ENCODE peak calls at places on chromosomes 6 and 20, in nine cellular contexts. O is lung, Q is heart left ventricle, B is left lung, X is HCT116, R is choroid plexus epithelial cell, N is fibroblast of the aortic adventitia, H is HFF-Myc, T is brain microvascular endothelial cell. S is an unnamed sample.

GRCh38 chr20:55888655-55889054 is 116.7 kb downstream of the CBLN4 start:
- DNase-seq in Q (no peak), R (no peak), O (no peak), B (no peak), N (no peak), H (no peak), T (no peak), X (no peak), S (no peak)

GRCh38 chr6:4402477-4402976 is 267.2 kb upstream of the ECI2 start:
- DNase-seq in Q (peak; percentile 49), O (no peak), X (no peak), H (peak; percentile 25), R (peak; percentile 84), N (peak; percentile 88), T (peak; percentile 76), B (no peak), S (peak; percentile 31)

GRCh38 chr6:159375014-159375413 is 205.8 kb downstream of the FNDC1 start:
- DNase-seq in N (no peak), Q (no peak), H (no peak), R (no peak), O (no peak), T (no peak), X (no peak), B (peak; percentile 73), S (no peak)

GRCh38 chr20:44702776-44703175 is 12.4 kb upstream of the CCN5 start:
- DNase-seq in B (no peak), R (peak; percentile 98), X (no peak), N (peak; percentile 98), O (peak; percentile 69), H (peak; percentile 63), Q (peak; percentile 88), T (peak; percentile 83), S (no peak)

GRCh38 chr6:156934054-156934424 is 156.9 kb downstream of the ARID1B start:
- DNase-seq in X (no peak), Q (no peak), B (no peak), T (no peak), R (no peak), H (no peak), O (no peak), N (no peak), S (no peak)

GRCh38 chr6:108921547-108922331 is 73.5 kb downstream of the ARMC2 start:
- DNase-seq in H (no peak), T (no peak), Q (no peak), X (no peak), N (peak; percentile 98), R (peak; percentile 57), B (no peak), O (no peak), S (no peak)

GRCh38 chr20:48813930-48814546 is 13.8 kb downstream of the PREX1 start:
- DNase-seq in O (no peak), N (no peak), B (no peak), T (no peak), H (no peak), Q (no peak), X (no peak), R (no peak), S (no peak)

GRCh38 chr6:68343901-68344300 is 291.2 kb upstream of the ADGRB3 start:
- DNase-seq in B (no peak), R (peak; percentile 74), H (no peak), T (peak; percentile 34), N (peak; percentile 2), Q (no peak), O (no peak), X (no peak), S (peak; percentile 6)

GRCh38 chr20:60295214-60295613 is 337.0 kb downstream of the CDH26 start:
- DNase-seq in T (no peak), X (no peak), N (no peak), R (no peak), O (no peak), Q (no peak), H (no peak), B (no peak), S (no peak)

DNA sequence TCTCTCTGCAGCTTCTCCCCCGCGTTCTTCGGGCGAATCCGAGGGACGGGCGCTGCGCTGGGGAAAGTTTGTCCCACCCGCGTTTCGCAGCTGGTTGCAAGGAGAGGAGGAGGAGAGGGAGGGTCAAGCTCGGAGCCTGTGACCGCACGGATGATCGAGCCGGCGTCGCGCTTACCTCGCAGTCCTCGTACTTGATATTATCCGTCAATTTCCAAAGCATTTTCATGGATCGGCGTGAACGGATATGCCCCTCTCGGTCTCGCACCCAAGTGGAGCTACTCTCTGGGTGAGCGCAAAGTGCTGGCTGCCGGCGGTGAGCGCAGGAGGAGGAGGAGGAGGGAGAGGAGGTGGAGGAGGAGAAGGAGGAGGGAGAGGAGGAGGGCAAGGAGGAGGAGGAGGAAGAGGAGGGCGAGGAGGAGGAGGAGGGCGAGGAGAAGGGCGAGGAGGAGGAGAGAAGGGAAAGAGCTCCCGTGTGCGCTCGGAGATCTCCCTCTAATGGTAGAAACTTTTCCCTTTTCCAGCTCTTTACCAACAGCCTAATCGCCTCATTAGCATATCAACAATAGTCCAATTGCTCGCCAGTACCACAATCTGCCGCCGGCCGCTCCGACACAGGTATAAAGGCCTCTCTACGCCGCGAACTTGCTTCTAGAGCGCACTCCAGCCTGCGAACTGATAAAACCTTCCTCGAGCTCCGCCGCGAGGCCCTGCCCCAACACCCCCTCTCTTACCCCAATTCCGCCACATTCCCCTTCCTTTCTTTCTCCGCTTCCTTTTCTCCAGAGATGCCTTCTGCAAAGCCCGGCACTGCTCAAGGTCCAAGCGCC is at the start of gene TFAP2A:
- DNase-seq in H (peak; percentile 76), N (peak; percentile 73), Q (no peak), X (no peak), O (no peak), R (no peak), B (no peak), T (peak; percentile 16), S (no peak)
- TF ChIP-seq CTCF in H (peak; percentile 52), N (peak; percentile 45), Q (no peak), X (no peak), O (no peak), R (peak; percentile 34), B (no peak), T (peak; percentile 59), S (peak; percentile 48)

GRCh38 chr6:50825375-50826036 is 6.8 kb downstream of the TFAP2B start:
- DNase-seq in O (no peak), H (no peak), Q (no peak), N (no peak), B (no peak), X (no peak), R (no peak), T (no peak), S (no peak)
- H3K4me3 ChIP-seq in O (no peak overlapping the region), H (no peak overlapping the region), Q (no peak overlapping the region), N (no peak overlapping the region), B (no peak overlapping the region), X (no peak overlapping the region), R (no peak overlapping the region), T (no peak overlapping the region), S (peak overlapping the region; percentile 57)

DNA sequence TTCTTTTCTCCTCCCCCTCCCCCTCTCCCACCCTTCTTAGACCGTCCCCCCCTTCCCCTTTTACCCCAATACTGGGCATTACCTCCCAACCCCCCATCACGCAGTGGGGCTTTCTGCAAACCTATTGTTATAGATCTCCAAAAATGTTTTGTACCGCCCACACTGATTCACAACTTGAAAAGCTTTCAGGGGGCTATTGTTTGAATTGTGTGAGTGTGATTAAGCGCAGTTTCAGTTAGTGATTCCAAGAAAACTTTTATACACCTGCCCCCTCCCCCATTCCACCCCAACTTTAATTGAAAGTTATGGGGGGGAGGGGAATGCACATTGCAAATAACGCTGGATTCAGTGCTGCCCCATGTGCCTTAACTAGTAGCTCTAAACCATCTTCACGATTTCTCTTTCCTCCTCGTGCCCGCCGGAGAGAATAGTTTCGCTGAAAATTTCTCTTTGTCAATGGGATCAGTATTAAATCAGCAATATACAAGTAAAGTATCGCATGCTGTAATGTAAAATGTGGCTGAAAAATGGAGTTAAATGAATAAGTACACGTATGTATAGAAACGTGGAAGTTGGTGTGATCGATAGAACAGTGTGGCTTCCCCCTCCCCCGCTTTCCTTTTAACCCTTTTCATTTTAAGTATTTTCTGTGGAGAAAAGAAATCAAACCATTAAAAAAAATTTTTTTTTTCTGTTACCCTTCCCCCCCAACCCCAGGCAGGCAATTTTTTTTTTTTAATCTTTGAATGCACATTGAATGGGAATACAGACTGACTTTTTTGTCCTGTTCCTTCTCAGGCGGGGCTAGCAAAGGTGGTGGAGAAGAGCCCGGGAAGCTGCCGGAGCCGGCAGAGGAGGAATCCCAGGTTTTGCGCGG is 632 bp downstream of the LIN28B start:
- DNase-seq in X (no peak), O (no peak), Q (no peak), N (no peak), H (no peak), R (no peak), B (no peak), T (no peak), S (no peak)
- TF ChIP-seq CTCF in X (no peak), O (no peak), Q (no peak), N (no peak), H (no peak), R (no peak), B (no peak), T (no peak), S (no peak)

GRCh38 chr6:13048113-13048512 is 280.2 kb downstream of the TBC1D7 start:
- DNase-seq in Q (no peak), O (no peak), N (peak; percentile 1), T (no peak), X (no peak), R (no peak), B (no peak), H (no peak), S (no peak)
- H3K4me3 ChIP-seq in Q (no peak overlapping the region), O (no peak overlapping the region), N (no peak overlapping the region), T (no peak overlapping the region), X (no peak overlapping the region), R (no peak overlapping the region), B (no peak overlapping the region), H (no peak overlapping the region), S (no peak overlapping the region)

DNA sequence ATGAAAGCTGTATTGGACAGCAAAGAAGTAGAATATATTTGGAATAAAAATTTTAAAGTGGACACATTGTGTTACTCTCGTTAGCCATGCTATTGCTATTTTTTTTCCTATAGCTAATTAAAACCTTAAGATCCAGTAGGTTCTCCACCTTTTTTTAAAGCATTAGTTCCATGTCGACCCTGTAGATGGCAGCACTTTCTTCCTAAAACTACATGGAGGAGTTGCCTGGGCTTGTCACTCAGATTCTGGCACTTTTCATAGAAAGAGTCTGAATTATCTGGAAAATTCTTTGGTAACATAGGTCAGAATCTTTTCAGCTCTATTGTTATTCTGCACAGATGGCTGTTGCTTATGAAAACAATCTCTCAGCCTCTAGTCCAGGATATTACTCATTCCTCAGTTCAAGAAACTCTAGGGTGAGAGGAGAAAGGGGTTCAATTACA is 42.0 kb upstream of the ESR1 start:
- DNase-seq in Q (peak; percentile 31), R (peak; percentile 94), N (peak; percentile 97), B (no peak), O (peak; percentile 42), T (peak; percentile 95), X (peak; percentile 64), H (peak; percentile 72), S (peak; percentile 27)
- TF ChIP-seq CTCF in Q (peak; percentile 75), R (peak; percentile 76), N (peak; percentile 69), B (peak; percentile 54), O (peak; percentile 36), T (peak; percentile 74), X (peak; percentile 86), H (peak; percentile 61), S (peak; percentile 78)

S was measured in epithelial cell of proximal tubule.